ENCODE peak calls at places on chromosomes 13 and 19, in five cellular contexts. Z is naive thymus-derived CD4-positive, alpha-beta T cell; B is T-helper 9 cell; I is fibroblast of lung; C is stimulated activated CD4-positive, alpha-beta T cell treated with anti-CD3 and anti-CD28 coated beads, TNF-alpha, amount 100 ng/mL, for 48 hours. N is an unnamed sample.

GRCh38 chr13:29484236-29484635 is 111.3 kb downstream of the SLC7A1 start:
- DNase-seq in Z (no peak), B (no peak), I (no peak), C (no peak), N (peak; percentile 12)

GRCh38 chr19:45940515-45940805 is 25.9 kb upstream of the NANOS2 start:
- DNase-seq in Z (no peak), B (no peak), I (no peak), C (no peak), N (no peak)

GRCh38 chr19:56085571-56086275 is 35.4 kb downstream of the ZNF787 start:
- DNase-seq in Z (no peak), B (no peak), I (no peak), C (no peak), N (no peak)

GRCh38 chr19:4108767-4109625 is 14.9 kb downstream of the MAP2K2 start:
- DNase-seq in Z (peak; percentile 35), B (peak; percentile 58), I (no peak), C (no peak), N (peak; percentile 92)

GRCh38 chr13:94196426-94196825 is 283.1 kb downstream of the DCT start:
- DNase-seq in Z (no peak), B (no peak), I (no peak), C (no peak), N (no peak)

GRCh38 chr19:39031368-39032163 is 783 bp downstream of the FBXO27 start:
- DNase-seq in Z (peak; percentile 71), B (peak; percentile 70), I (peak; percentile 81), C (peak; percentile 72), N (peak; percentile 21)

GRCh38 chr19:29508181-29508580 is 17.6 kb upstream of the VSTM2B start:
- DNase-seq in Z (no peak), B (no peak), I (no peak), C (no peak), N (no peak)

GRCh38 chr13:29111446-29111845 is 291.3 kb downstream of the MTUS2 start:
- DNase-seq in Z (no peak), B (no peak), I (no peak), C (no peak), N (no peak)

GRCh38 chr13:24512208-24513068 is at the start of gene PARP4:
- DNase-seq in Z (peak; percentile 74), B (peak; percentile 51), I (peak; percentile 91), C (peak; percentile 35), N (peak; percentile 71)

GRCh38 chr13:99501952-99502310 is 659 bp downstream of the TM9SF2 start:
- DNase-seq in Z (peak; percentile 31), B (peak; percentile 9), I (peak; percentile 29), C (no peak), N (no peak)

GRCh38 chr19:30086916-30087315 is 144.9 kb downstream of the URI1 start:
- DNase-seq in Z (no peak), B (no peak), I (no peak), C (no peak), N (no peak)

GRCh38 chr19:51320258-51320657 is 8.8 kb downstream of the IGLON5 start:
- DNase-seq in Z (no peak), B (no peak), I (no peak), C (no peak), N (no peak)

N was measured in naive B cell.